ENCODE peak calls at places on chromosomes 1 and 21, in six cellular contexts. One of them, this sample, is unnamed.

GRCh38 chr1:184818646-184819045 is 64.0 kb upstream of the EDEM3 start:
- DNase-seq in NCI-H1092 treated with DMSO at 0.1 percent for 48 hours: no peak
- DNase-seq in T-helper 17 cell: no peak
- DNase-seq in left cardiac atrium: no peak
- DNase-seq in Jurkat, Clone E6-1: no peak
- DNase-seq in GM06990: no peak
- DNase-seq in this sample: no peak

GRCh38 chr1:211897011-211897410 is 66.4 kb upstream of the LPGAT1 start:
- DNase-seq in GM06990: no peak
- DNase-seq in T-helper 17 cell: no peak
- DNase-seq in Jurkat, Clone E6-1: no peak
- DNase-seq in left cardiac atrium: no peak
- DNase-seq in NCI-H1092 treated with DMSO at 0.1 percent for 48 hours: no peak
- DNase-seq in this sample: no peak

GRCh38 chr1:63405021-63405420 is 37.6 kb downstream of the ALG6 start:
- DNase-seq in GM06990: no peak
- DNase-seq in Jurkat, Clone E6-1: no peak
- DNase-seq in left cardiac atrium: no peak
- DNase-seq in NCI-H1092 treated with DMSO at 0.1 percent for 48 hours: no peak
- DNase-seq in T-helper 17 cell: no peak
- DNase-seq in this sample: no peak

GRCh38 chr1:206449566-206449965 is 20.7 kb upstream of the IKBKE start:
- DNase-seq in GM06990: no peak
- DNase-seq in T-helper 17 cell: no peak
- DNase-seq in Jurkat, Clone E6-1: no peak
- DNase-seq in left cardiac atrium: no peak
- DNase-seq in NCI-H1092 treated with DMSO at 0.1 percent for 48 hours: no peak
- DNase-seq in this sample: no peak

GRCh38 chr1:159786966-159787365 is 6.2 kb downstream of the DUSP23 start:
- DNase-seq in T-helper 17 cell: no peak
- DNase-seq in GM06990: no peak
- DNase-seq in left cardiac atrium: no peak
- DNase-seq in NCI-H1092 treated with DMSO at 0.1 percent for 48 hours: no peak
- DNase-seq in Jurkat, Clone E6-1: no peak
- DNase-seq in this sample: no peak

GRCh38 chr1:52348704-52349301 is 17.2 kb downstream of the CC2D1B start:
- DNase-seq in GM06990: no peak
- DNase-seq in NCI-H1092 treated with DMSO at 0.1 percent for 48 hours: no peak
- DNase-seq in T-helper 17 cell: no peak
- DNase-seq in left cardiac atrium: no peak
- DNase-seq in Jurkat, Clone E6-1: no peak
- DNase-seq in this sample: no peak

GRCh38 chr1:159090566-159091546 is 14.3 kb upstream of the AIM2 start:
- DNase-seq in T-helper 17 cell: no peak
- DNase-seq in left cardiac atrium: no peak
- DNase-seq in Jurkat, Clone E6-1: no peak
- DNase-seq in NCI-H1092 treated with DMSO at 0.1 percent for 48 hours: no peak
- DNase-seq in GM06990: no peak
- DNase-seq in this sample: no peak

GRCh38 chr1:30125024-30125423 is 598.4 kb downstream of the MATN1 start:
- DNase-seq in Jurkat, Clone E6-1: no peak
- DNase-seq in NCI-H1092 treated with DMSO at 0.1 percent for 48 hours: no peak
- DNase-seq in T-helper 17 cell: no peak
- DNase-seq in left cardiac atrium: no peak
- DNase-seq in GM06990: no peak
- DNase-seq in this sample: no peak

GRCh38 chr1:31714442-31715096 is 10.8 kb upstream of the COL16A1 start:
- DNase-seq in T-helper 17 cell: peak; percentile 25
- DNase-seq in left cardiac atrium: peak; percentile 82
- DNase-seq in Jurkat, Clone E6-1: no peak
- DNase-seq in GM06990: peak; percentile 49
- DNase-seq in NCI-H1092 treated with DMSO at 0.1 percent for 48 hours: peak; percentile 52
- DNase-seq in this sample: peak; percentile 93

GRCh38 chr1:53369034-53369750 is 41.3 kb upstream of the LRP8 start:
- DNase-seq in NCI-H1092 treated with DMSO at 0.1 percent for 48 hours: no peak
- DNase-seq in left cardiac atrium: no peak
- DNase-seq in GM06990: no peak
- DNase-seq in T-helper 17 cell: no peak
- DNase-seq in Jurkat, Clone E6-1: no peak
- DNase-seq in this sample: peak; percentile 93

GRCh38 chr1:80542231-80542630 is 1258.5 kb upstream of the ADGRL2 start:
- DNase-seq in GM06990: no peak
- DNase-seq in NCI-H1092 treated with DMSO at 0.1 percent for 48 hours: no peak
- DNase-seq in T-helper 17 cell: no peak
- DNase-seq in left cardiac atrium: no peak
- DNase-seq in Jurkat, Clone E6-1: no peak
- DNase-seq in this sample: no peak

GRCh38 chr1:224219612-224220011 is 36.6 kb downstream of the DEGS1 start:
- DNase-seq in Jurkat, Clone E6-1: no peak
- DNase-seq in left cardiac atrium: no peak
- DNase-seq in NCI-H1092 treated with DMSO at 0.1 percent for 48 hours: no peak
- DNase-seq in T-helper 17 cell: no peak
- DNase-seq in GM06990: no peak
- DNase-seq in this sample: no peak

GRCh38 chr1:219347376-219347775 is 173.7 kb downstream of the LYPLAL1 start:
- DNase-seq in left cardiac atrium: no peak
- DNase-seq in NCI-H1092 treated with DMSO at 0.1 percent for 48 hours: no peak
- DNase-seq in Jurkat, Clone E6-1: no peak
- DNase-seq in T-helper 17 cell: no peak
- DNase-seq in GM06990: no peak
- DNase-seq in this sample: no peak

GRCh38 chr1:166153641-166154350 is 13.0 kb downstream of the FAM78B start:
- DNase-seq in NCI-H1092 treated with DMSO at 0.1 percent for 48 hours: no peak
- DNase-seq in Jurkat, Clone E6-1: no peak
- DNase-seq in T-helper 17 cell: no peak
- DNase-seq in GM06990: no peak
- DNase-seq in left cardiac atrium: no peak
- DNase-seq in this sample: no peak

GRCh38 chr1:21584096-21584495 is 74.9 kb downstream of the ALPL start:
- DNase-seq in T-helper 17 cell: no peak
- DNase-seq in Jurkat, Clone E6-1: no peak
- DNase-seq in left cardiac atrium: no peak
- DNase-seq in GM06990: no peak
- DNase-seq in NCI-H1092 treated with DMSO at 0.1 percent for 48 hours: no peak
- DNase-seq in this sample: no peak

GRCh38 chr1:17572264-17572985 is 32.9 kb downstream of the ARHGEF10L start:
- DNase-seq in GM06990: no peak
- DNase-seq in T-helper 17 cell: no peak
- DNase-seq in Jurkat, Clone E6-1: peak; percentile 10
- DNase-seq in NCI-H1092 treated with DMSO at 0.1 percent for 48 hours: no peak
- DNase-seq in left cardiac atrium: no peak
- DNase-seq in this sample: no peak

GRCh38 chr21:46071082-46071481 is 26.8 kb upstream of the COL6A2 start:
- DNase-seq in T-helper 17 cell: no peak
- DNase-seq in NCI-H1092 treated with DMSO at 0.1 percent for 48 hours: no peak
- DNase-seq in Jurkat, Clone E6-1: no peak
- DNase-seq in GM06990: no peak
- DNase-seq in left cardiac atrium: no peak
- DNase-seq in this sample: peak; percentile 76

GRCh38 chr1:2948751-2949680 is 72.3 kb upstream of the ACTRT2 start:
- DNase-seq in left cardiac atrium: no peak
- DNase-seq in NCI-H1092 treated with DMSO at 0.1 percent for 48 hours: no peak
- DNase-seq in Jurkat, Clone E6-1: no peak
- DNase-seq in T-helper 17 cell: peak; percentile 4
- DNase-seq in GM06990: no peak
- DNase-seq in this sample: no peak

GRCh38 chr1:198444792-198445191 is 95.7 kb downstream of the ATP6V1G3 start:
- DNase-seq in left cardiac atrium: no peak
- DNase-seq in T-helper 17 cell: no peak
- DNase-seq in NCI-H1092 treated with DMSO at 0.1 percent for 48 hours: no peak
- DNase-seq in Jurkat, Clone E6-1: no peak
- DNase-seq in GM06990: no peak
- DNase-seq in this sample: no peak

GRCh38 chr21:35020446-35020845 is 28.7 kb downstream of the RUNX1 start:
- DNase-seq in left cardiac atrium: no peak
- DNase-seq in Jurkat, Clone E6-1: no peak
- DNase-seq in T-helper 17 cell: no peak
- DNase-seq in GM06990: no peak
- DNase-seq in NCI-H1092 treated with DMSO at 0.1 percent for 48 hours: no peak
- DNase-seq in this sample: no peak

This sample was measured in vagina.